ENCODE peak calls at places on chromosomes 6 and 20, in four cellular contexts. One of them, this sample, is unnamed.

GRCh38 chr6:16762265-16762546 is 946 bp upstream of the ATXN1 start:
- DNase-seq in HepG2: no peak
- DNase-seq in WTC11: no peak
- DNase-seq in K562: no peak
- DNase-seq in this sample: no peak

GRCh38 chr6:107237992-107238660 is 122.8 kb upstream of the BEND3 start:
- DNase-seq in HepG2: no peak
- DNase-seq in WTC11: no peak
- DNase-seq in K562: no peak
- DNase-seq in this sample: no peak

GRCh38 chr6:33672808-33673207 is 38.7 kb downstream of the UQCC2 start:
- DNase-seq in HepG2: peak
- DNase-seq in WTC11: peak
- DNase-seq in K562: peak
- DNase-seq in this sample: peak

GRCh38 chr6:111928139-111928538 is 54.9 kb upstream of the FYN start:
- DNase-seq in HepG2: no peak
- DNase-seq in WTC11: no peak
- DNase-seq in K562: no peak
- DNase-seq in this sample: no peak

GRCh38 chr6:73731285-73731684 is 35.3 kb downstream of the CD109 start:
- DNase-seq in HepG2: no peak
- DNase-seq in WTC11: no peak
- DNase-seq in K562: no peak
- DNase-seq in this sample: no peak

GRCh38 chr6:33128318-33128717 is 52.5 kb downstream of the HLA-DPB1 start:
- DNase-seq in HepG2: no peak
- DNase-seq in WTC11: no peak
- DNase-seq in K562: no peak
- DNase-seq in this sample: no peak

GRCh38 chr20:44187054-44187762 is at the start of gene JPH2:
- DNase-seq in HepG2: no peak
- DNase-seq in WTC11: peak
- DNase-seq in K562: no peak
- DNase-seq in this sample: no peak

GRCh38 chr6:89688328-89688727 is 49.8 kb upstream of the LYRM2 start:
- DNase-seq in HepG2: no peak
- DNase-seq in WTC11: no peak
- DNase-seq in K562: no peak
- DNase-seq in this sample: no peak

GRCh38 chr20:49692941-49693340 is 20.7 kb downstream of the B4GALT5 start:
- DNase-seq in HepG2: no peak
- DNase-seq in WTC11: no peak
- DNase-seq in K562: no peak
- DNase-seq in this sample: no peak

GRCh38 chr6:51893356-51893755 is 194.1 kb downstream of the PKHD1 start:
- DNase-seq in HepG2: no peak
- DNase-seq in WTC11: no peak
- DNase-seq in K562: no peak
- DNase-seq in this sample: no peak

GRCh38 chr6:5378331-5378730 is 117.0 kb downstream of the FARS2 start:
- DNase-seq in HepG2: no peak
- DNase-seq in WTC11: no peak
- DNase-seq in K562: no peak
- DNase-seq in this sample: no peak

GRCh38 chr20:17614176-17614811 is 44.4 kb downstream of the DSTN start:
- DNase-seq in HepG2: no peak
- DNase-seq in WTC11: no peak
- DNase-seq in K562: no peak
- DNase-seq in this sample: no peak

GRCh38 chr6:53546256-53546655 is 1.4 kb upstream of the GCLC start:
- DNase-seq in HepG2: no peak
- DNase-seq in WTC11: no peak
- DNase-seq in K562: no peak
- DNase-seq in this sample: no peak

DNA sequence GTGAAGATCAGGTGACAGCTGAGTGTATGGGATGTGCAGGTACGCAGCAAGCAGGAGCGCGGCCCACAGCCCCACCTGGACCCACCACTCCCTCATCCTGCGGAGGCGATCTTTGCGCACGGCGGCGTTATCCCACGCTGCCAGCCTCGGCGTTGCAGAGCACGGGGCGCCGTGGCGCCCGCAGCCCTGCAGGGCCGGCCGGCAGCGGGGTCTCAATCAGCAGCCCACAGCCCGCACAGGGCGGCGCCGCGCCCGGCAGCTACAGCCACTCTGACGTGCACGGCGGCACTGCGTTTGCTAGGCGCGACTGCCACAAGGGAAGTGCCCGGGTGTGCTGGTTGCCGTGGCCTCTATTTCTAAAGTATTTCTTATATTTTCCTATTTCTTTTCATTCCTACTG is 46.9 kb downstream of the LAMA2 start:
- DNase-seq in HepG2: no peak
- DNase-seq in WTC11: no peak
- DNase-seq in K562: no peak
- DNase-seq in this sample: no peak
- TF ChIP-seq ELF4 in HepG2: no peak
- TF ChIP-seq ELF4 in WTC11: no peak
- TF ChIP-seq ELF4 in K562: no peak
- TF ChIP-seq ELF4 in this sample: no peak

DNA sequence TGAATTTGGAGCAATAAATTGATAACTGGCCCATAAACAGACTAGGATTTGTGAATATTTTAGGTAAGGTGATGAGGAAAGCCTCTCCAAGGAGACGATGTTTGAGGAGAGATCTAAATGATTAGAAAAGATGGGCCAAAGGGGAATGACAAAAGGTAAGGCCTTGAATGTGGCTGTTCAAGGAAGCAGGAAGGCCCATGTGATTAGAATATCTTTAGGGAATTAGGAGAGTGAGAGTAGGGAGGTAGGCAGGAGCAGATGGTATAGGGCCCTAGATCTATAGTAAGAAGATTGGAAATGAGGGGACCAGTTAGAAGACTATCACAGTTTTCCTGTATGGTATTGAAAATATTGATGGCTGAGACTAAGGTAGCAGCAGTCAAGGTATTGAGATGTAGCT is 6.7 kb downstream of the HSF2 start:
- DNase-seq in HepG2: no peak
- DNase-seq in WTC11: no peak
- DNase-seq in K562: no peak
- DNase-seq in this sample: no peak
- TF ChIP-seq SP1 in HepG2: no peak
- TF ChIP-seq SP1 in WTC11: no peak
- TF ChIP-seq SP1 in K562: no peak
- TF ChIP-seq SP1 in this sample: no peak

GRCh38 chr6:169978615-169979161 is 227.3 kb downstream of the ERMARD start:
- DNase-seq in HepG2: no peak
- DNase-seq in WTC11: no peak
- DNase-seq in K562: no peak
- DNase-seq in this sample: no peak
- TF ChIP-seq ELF4 in HepG2: no peak
- TF ChIP-seq ELF4 in WTC11: no peak
- TF ChIP-seq ELF4 in K562: no peak
- TF ChIP-seq ELF4 in this sample: no peak

GRCh38 chr20:14470977-14471642 is 133.7 kb upstream of the FLRT3 start:
- DNase-seq in HepG2: no peak
- DNase-seq in WTC11: peak
- DNase-seq in K562: no peak
- DNase-seq in this sample: no peak

GRCh38 chr20:14470231-14470894 is 133.0 kb upstream of the FLRT3 start:
- DNase-seq in HepG2: peak
- DNase-seq in WTC11: no peak
- DNase-seq in K562: no peak
- DNase-seq in this sample: no peak
- TF ChIP-seq SP1 in HepG2: no peak
- TF ChIP-seq SP1 in WTC11: no peak
- TF ChIP-seq SP1 in K562: no peak
- TF ChIP-seq SP1 in this sample: no peak

GRCh38 chr6:108558372-108559096 is 2.2 kb upstream of the FOXO3 start:
- DNase-seq in HepG2: peak
- DNase-seq in WTC11: peak
- DNase-seq in K562: peak
- DNase-seq in this sample: peak

GRCh38 chr6:108556250-108556649 is 4.5 kb upstream of the FOXO3 start:
- DNase-seq in HepG2: no peak
- DNase-seq in WTC11: no peak
- DNase-seq in K562: no peak
- DNase-seq in this sample: no peak

GRCh38 chr6:108559097-108559883 is 1.4 kb upstream of the FOXO3 start:
- DNase-seq in HepG2: peak
- DNase-seq in WTC11: peak
- DNase-seq in K562: peak
- DNase-seq in this sample: peak

GRCh38 chr6:108556864-108557493 is 3.7 kb upstream of the FOXO3 start:
- DNase-seq in HepG2: no peak
- DNase-seq in WTC11: no peak
- DNase-seq in K562: no peak
- DNase-seq in this sample: no peak

DNA sequence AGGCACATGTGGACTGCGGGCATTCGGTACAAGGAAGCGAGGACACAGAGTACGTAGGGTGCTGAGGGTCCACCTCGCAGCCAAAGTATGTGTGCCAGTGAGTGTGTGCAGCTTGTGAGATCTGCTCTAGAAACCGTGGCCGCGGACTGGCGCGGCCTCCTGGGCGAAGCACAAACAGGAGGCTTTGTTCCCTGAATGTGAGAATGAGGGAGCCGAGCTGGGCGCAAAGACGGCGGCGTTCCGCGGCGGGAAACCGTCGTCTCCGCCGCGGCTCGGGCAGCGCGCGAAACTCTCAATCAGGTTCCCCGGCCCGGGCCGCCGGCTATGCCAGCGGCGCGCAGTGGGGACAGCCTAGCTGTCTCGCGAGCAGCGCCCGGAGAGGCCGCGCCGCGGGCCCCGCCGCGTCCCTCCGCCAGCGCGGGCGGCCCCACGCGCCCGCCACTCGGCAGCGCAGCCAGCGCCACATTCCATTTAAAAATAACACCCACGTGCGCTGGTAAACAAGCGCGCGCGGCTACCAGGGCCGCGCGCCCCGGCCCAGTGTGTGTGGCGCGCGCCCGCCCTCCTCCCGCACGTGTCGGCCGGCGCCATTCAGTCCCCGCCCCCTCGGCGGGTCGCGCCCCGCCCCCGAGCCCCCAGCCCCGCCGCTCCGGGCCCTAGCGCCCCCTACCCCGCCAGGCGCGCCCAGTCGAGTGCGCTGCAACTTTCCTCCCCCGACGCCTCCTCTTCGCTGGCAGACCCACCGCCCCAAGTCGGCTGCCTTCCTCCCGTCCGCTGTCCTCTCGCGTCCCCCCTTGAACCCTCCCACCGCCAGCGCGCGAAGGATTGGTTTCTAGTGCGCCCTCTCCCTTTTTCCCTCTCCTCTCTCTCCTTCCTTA is 3.0 kb upstream of the FOXO3 start:
- DNase-seq in HepG2: peak
- DNase-seq in WTC11: peak
- DNase-seq in K562: peak
- DNase-seq in this sample: peak
- TF ChIP-seq ELF4 in HepG2: no peak
- TF ChIP-seq ELF4 in WTC11: no peak
- TF ChIP-seq ELF4 in K562: peak
- TF ChIP-seq ELF4 in this sample: no peak